ENCODE peak calls at places on chromosomes 3 and 15, in four cellular contexts. L is A549, V is heart left ventricle, T is H54. P is an unnamed sample.

GRCh38 chr3:183252973-183253363 is at the start of gene B3GNT5:
- DNase-seq in L (peak), V (no peak), T (peak), P (peak)

GRCh38 chr3:77256584-77257488 is 216.9 kb downstream of the ROBO2 start:
- DNase-seq in L (no peak), V (no peak), T (no peak), P (no peak)

GRCh38 chr15:56913670-56914069 is 4.8 kb upstream of the TCF12 start:
- DNase-seq in L (no peak), V (no peak), T (no peak), P (no peak)

GRCh38 chr3:32451049-32451659 is 51.5 kb downstream of the CMTM6 start:
- DNase-seq in L (no peak), V (no peak), T (no peak), P (no peak)

GRCh38 chr15:74630284-74631086 is 14.8 kb downstream of the CLK3 start:
- DNase-seq in L (no peak), V (no peak), T (no peak), P (no peak)

GRCh38 chr15:69066646-69066995 is 52.1 kb downstream of the NOX5 start:
- DNase-seq in L (no peak), V (no peak), T (no peak), P (no peak)

GRCh38 chr3:181075098-181075497 is 85.6 kb upstream of the DNAJC19 start:
- DNase-seq in L (no peak), V (no peak), T (no peak), P (no peak)

GRCh38 chr3:61617041-61617440 is 55.7 kb downstream of the PTPRG start:
- DNase-seq in L (no peak), V (no peak), T (no peak), P (no peak)

DNA sequence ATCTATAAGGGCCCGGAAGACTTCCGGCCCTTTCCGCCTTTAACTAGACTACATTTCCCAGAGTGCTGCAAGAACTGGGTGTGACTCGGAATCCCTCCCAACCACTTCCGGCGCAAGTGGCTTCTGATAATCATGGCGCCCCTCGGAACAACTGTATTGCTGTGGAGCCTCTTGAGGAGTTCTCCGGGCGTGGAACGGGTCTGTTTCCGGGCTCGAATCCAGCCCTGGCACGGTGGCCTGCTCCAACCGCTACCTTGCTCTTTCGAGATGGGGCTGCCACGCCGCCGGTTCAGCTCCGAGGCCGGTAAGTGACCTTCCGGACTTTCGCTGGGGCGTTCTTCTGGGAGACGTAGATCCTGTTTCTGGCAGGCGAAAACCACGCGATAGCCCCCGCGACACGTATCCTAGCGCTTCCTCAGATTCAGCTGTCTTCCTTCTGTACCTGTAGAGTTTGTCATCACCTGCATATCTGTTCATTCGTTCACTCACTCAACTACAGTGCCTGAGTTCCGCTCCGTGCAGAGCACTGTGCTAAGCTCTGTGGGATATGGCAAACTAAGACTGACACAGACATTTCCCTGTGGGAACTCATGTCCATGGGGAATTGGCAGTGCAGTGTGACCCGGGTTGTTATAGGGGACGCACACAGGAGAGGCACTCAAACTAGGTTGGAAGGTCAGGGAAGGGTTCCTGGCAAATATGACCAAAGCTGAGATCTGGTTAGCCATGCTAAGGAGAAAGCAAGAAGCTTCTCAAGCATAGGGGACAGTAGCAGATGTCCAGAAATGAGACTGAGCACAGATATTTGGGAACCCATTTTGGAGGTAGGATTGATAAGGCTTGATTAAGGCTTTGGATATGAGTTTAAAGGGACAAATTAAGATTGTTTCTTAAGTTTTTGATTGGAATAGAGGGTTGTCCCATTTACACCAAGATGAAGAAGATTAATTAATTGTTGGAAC is at the start of gene MRPS22:
- DNase-seq in L (peak), V (peak), T (peak), P (peak)
- TF ChIP-seq POLR2A in L (peak), V (peak), T (no peak), P (peak)

GRCh38 chr3:15496341-15496664 is 25.2 kb downstream of the COLQ start:
- DNase-seq in L (no peak), V (no peak), T (no peak), P (no peak)

GRCh38 chr3:15497984-15498383 is 23.5 kb downstream of the COLQ start:
- DNase-seq in L (no peak), V (no peak), T (no peak), P (no peak)

GRCh38 chr3:15499536-15499935 is 22.0 kb downstream of the COLQ start:
- DNase-seq in L (no peak), V (no peak), T (no peak), P (no peak)

GRCh38 chr3:15500107-15500724 is 21.3 kb downstream of the COLQ start:
- DNase-seq in L (no peak), V (no peak), T (no peak), P (no peak)

GRCh38 chr3:15498461-15499214 is 22.9 kb downstream of the COLQ start:
- DNase-seq in L (no peak), V (no peak), T (no peak), P (no peak)
- TF ChIP-seq POLR2A in L (no peak), V (no peak), T (no peak), P (no peak)

GRCh38 chr15:90659481-90659880 is 57.7 kb upstream of the BLM start:
- DNase-seq in L (no peak), V (no peak), T (no peak), P (no peak)

GRCh38 chr15:90664650-90665287 is 52.4 kb upstream of the BLM start:
- DNase-seq in L (peak), V (peak), T (no peak), P (peak)

GRCh38 chr15:90665288-90666134 is 51.6 kb upstream of the BLM start:
- DNase-seq in L (peak), V (peak), T (peak), P (peak)

GRCh38 chr15:90654233-90655124 is 62.7 kb upstream of the BLM start:
- DNase-seq in L (no peak), V (no peak), T (no peak), P (no peak)

GRCh38 chr15:90660195-90660995 is 56.8 kb upstream of the BLM start:
- DNase-seq in L (peak), V (peak), T (peak), P (peak)
- TF ChIP-seq POLR2A in L (no peak), V (peak), T (no peak), P (peak)

DNA sequence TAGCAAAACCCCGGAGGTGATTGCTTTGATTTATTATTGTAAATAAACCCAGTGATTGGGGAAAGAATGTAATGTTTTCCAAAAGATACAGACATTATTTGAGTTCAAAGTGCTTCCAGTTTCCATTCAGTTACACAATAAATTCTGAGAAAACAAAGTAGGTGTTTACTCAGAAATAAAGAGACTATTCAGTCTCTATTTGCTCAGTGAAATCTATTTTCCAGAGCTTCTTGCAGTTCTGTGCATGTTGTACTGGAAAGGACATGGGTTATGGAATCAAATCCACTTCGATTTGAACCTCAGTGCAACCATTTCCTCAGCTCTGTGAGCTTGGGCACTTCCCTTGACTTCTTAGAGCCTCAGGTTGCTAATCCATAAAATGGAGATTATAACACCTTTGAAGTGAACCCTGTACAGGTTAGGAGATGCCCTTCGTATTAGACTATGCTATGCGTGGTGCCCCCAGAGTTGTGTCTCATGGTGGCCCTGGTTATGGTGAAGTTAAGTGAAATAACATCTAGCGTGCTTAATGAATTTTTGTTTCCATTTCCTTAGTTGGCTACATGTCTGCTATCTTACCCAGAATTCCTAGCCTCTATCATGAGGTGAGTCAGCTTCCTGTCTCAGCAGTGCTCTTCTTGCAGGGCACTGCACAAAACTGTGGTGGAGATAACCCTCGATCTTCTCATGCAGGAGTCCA is 97.8 kb downstream of the RPL39L start:
- DNase-seq in L (no peak), V (no peak), T (no peak), P (no peak)
- TF ChIP-seq POLR2A in L (no peak), V (no peak), T (no peak), P (no peak)

GRCh38 chr3:195876297-195877031 is 31.9 kb downstream of the TNK2 start:
- DNase-seq in L (peak), V (no peak), T (peak), P (peak)
- TF ChIP-seq POLR2A in L (no peak), V (no peak), T (no peak), P (peak)

GRCh38 chr15:26631894-26632293 is 141.0 kb downstream of the GABRB3 start:
- DNase-seq in L (no peak), V (no peak), T (no peak), P (no peak)

GRCh38 chr15:26630857-26631256 is 142.0 kb downstream of the GABRB3 start:
- DNase-seq in L (peak), V (no peak), T (no peak), P (no peak)

GRCh38 chr15:26628071-26628470 is 144.8 kb downstream of the GABRB3 start:
- DNase-seq in L (peak), V (no peak), T (no peak), P (no peak)

GRCh38 chr15:26632500-26632899 is 140.4 kb downstream of the GABRB3 start:
- DNase-seq in L (no peak), V (no peak), T (no peak), P (no peak)

DNA sequence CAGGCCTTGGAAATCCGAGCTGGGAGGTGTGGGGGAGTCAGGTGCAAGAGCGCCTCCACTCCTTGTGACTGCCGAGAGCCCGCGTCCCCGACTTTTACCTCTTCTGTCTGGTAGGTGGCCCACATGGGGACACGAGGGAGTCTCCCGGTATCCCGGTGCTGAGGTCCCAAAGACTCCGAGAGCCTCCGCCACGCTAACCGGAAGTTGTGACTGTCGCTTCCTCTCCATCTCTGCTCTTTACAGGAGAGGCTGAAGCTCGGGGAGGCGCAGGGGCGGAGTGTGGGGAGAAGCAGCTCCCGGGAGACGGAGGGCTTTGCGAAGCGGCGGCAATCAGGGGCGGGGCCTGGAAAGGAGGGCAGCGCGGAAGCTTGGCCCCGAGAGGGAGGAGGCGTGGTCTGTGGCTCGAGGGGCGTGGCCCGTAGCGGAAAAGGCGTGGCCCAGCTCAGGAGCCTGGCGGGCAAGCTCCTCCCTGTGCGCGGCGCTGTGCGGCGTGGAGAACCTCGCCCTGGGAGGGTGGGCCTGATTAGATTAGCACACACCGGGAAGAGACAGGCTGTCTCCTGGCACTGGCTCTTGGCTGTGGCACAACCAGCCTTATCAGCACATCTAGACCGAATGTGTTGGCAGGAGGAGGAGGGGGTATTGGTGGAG is 143.9 kb downstream of the GABRB3 start:
- DNase-seq in L (peak), V (peak), T (no peak), P (no peak)
- TF ChIP-seq POLR2A in L (peak), V (no peak), T (no peak), P (peak)

GRCh38 chr3:48271763-48272498 is 31.0 kb downstream of the ZNF589 start:
- DNase-seq in L (no peak), V (no peak), T (no peak), P (no peak)
- TF ChIP-seq POLR2A in L (no peak), V (no peak), T (no peak), P (no peak)

P was measured in transverse colon.